ENCODE peak calls at places on chromosomes 2 and 18, in nine cellular contexts. Z is transverse colon; F is small intestine; H is CD4-positive, alpha-beta memory T cell; K is left ventricle myocardium inferior; J is stomach; P is CD4-positive, alpha-beta T cell; G is mammary epithelial cell; I is left lung. U is an unnamed sample.

GRCh38 chr18:55763805-55764204 is 175.8 kb upstream of the TCF4 start:
- DNase-seq in Z (no peak), F (no peak), H (no peak), K (no peak), J (no peak), P (no peak), G (no peak), I (no peak), U (no peak)

GRCh38 chr2:201414099-201415023 is 36.9 kb downstream of the TRAK2 start:
- DNase-seq in Z (no peak), F (no peak), H (peak; percentile 43), K (no peak), J (no peak), P (no peak), G (no peak), I (no peak), U (no peak)

GRCh38 chr2:11710210-11710609 is 36.2 kb upstream of the LPIN1 start:
- DNase-seq in Z (no peak), F (no peak), H (no peak), K (no peak), J (no peak), P (no peak), G (peak; percentile 80), I (no peak), U (no peak)

GRCh38 chr2:229921101-229921891 is 513 bp downstream of the TRIP12 start:
- DNase-seq in Z (peak; percentile 75), F (peak; percentile 74), H (peak; percentile 68), K (peak; percentile 70), J (peak; percentile 67), P (peak; percentile 67), G (peak; percentile 63), I (peak; percentile 87), U (peak; percentile 76)

GRCh38 chr2:112031473-112031872 is 23.6 kb upstream of the TMEM87B start:
- DNase-seq in Z (no peak), F (no peak), H (no peak), K (no peak), J (no peak), P (no peak), G (no peak), I (no peak), U (no peak)

GRCh38 chr2:98333922-98334321 is 12.3 kb upstream of the CNGA3 start:
- DNase-seq in Z (no peak), F (no peak), H (no peak), K (no peak), J (no peak), P (no peak), G (no peak), I (no peak), U (no peak)

GRCh38 chr18:66792466-66792865 is 188.6 kb upstream of the CDH19 start:
- DNase-seq in Z (no peak), F (no peak), H (no peak), K (no peak), J (no peak), P (no peak), G (peak; percentile 36), I (no peak), U (no peak)

GRCh38 chr18:46481847-46482245 is 175.2 kb downstream of the LOXHD1 start:
- DNase-seq in Z (no peak), F (no peak), H (no peak), K (no peak), J (no peak), P (no peak), G (peak; percentile 56), I (no peak), U (no peak)

GRCh38 chr18:7447629-7448028 is 119.5 kb upstream of the PTPRM start:
- DNase-seq in Z (no peak), F (no peak), H (no peak), K (no peak), J (no peak), P (no peak), G (peak; percentile 13), I (no peak), U (no peak)

GRCh38 chr2:72043985-72044384 is 103.7 kb downstream of the CYP26B1 start:
- DNase-seq in Z (no peak), F (no peak), H (no peak), K (no peak), J (no peak), P (no peak), G (no peak), I (no peak), U (no peak)

DNA sequence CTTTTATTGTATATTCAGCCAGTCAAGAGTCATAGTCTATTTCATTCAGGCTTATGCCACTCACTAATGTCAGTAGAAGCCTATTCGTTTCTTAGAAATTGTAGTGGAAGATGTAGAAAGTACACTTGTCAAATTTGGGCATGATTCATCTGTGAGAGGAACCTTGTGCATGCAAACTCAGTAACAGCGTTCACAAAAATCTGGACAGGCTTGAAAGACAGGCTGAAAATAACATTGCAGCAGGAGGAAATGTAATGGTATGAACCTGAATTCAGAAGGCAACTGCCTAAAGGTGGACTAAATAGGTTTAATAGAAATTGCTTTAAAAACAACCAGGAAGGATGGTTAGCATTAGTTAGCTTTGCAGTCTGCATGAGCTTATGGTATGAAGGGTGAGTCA is 213.4 kb downstream of the CMPK2 start:
- DNase-seq in Z (no peak), F (no peak), H (no peak), K (no peak), J (no peak), P (no peak), G (no peak), I (no peak), U (no peak)
- H3K27ac ChIP-seq in Z (no peak overlapping the region), F (no peak overlapping the region), H (no peak overlapping the region), K (no peak overlapping the region), J (no peak overlapping the region), P (no peak overlapping the region), G (no peak overlapping the region), I (no peak overlapping the region), U (no peak overlapping the region)

GRCh38 chr2:158718196-158718585 is 76.9 kb upstream of the DAPL1 start:
- DNase-seq in Z (no peak), F (no peak), H (no peak), K (no peak), J (no peak), P (no peak), G (no peak), I (no peak), U (no peak)

GRCh38 chr2:158717366-158718195 is 77.5 kb upstream of the DAPL1 start:
- DNase-seq in Z (no peak), F (no peak), H (no peak), K (no peak), J (no peak), P (no peak), G (no peak), I (no peak), U (no peak)

GRCh38 chr2:158715352-158715751 is 79.8 kb upstream of the DAPL1 start:
- DNase-seq in Z (no peak), F (peak; percentile 78), H (no peak), K (no peak), J (no peak), P (no peak), G (no peak), I (no peak), U (no peak)

GRCh38 chr2:158716091-158716815 is 78.9 kb upstream of the DAPL1 start:
- DNase-seq in Z (no peak), F (no peak), H (no peak), K (peak; percentile 56), J (no peak), P (no peak), G (no peak), I (no peak), U (no peak)

GRCh38 chr2:158716921-158717320 is 78.2 kb upstream of the DAPL1 start:
- DNase-seq in Z (no peak), F (no peak), H (no peak), K (no peak), J (no peak), P (no peak), G (no peak), I (no peak), U (no peak)
- H3K27ac ChIP-seq in Z (no peak overlapping the region), F (peak overlapping the region; percentile 43), H (no peak overlapping the region), K (peak overlapping the region; percentile 89), J (peak overlapping the region; percentile 51), P (no peak overlapping the region), G (no peak overlapping the region), I (peak overlapping the region; percentile 45), U (peak overlapping the region; percentile 69)

DNA sequence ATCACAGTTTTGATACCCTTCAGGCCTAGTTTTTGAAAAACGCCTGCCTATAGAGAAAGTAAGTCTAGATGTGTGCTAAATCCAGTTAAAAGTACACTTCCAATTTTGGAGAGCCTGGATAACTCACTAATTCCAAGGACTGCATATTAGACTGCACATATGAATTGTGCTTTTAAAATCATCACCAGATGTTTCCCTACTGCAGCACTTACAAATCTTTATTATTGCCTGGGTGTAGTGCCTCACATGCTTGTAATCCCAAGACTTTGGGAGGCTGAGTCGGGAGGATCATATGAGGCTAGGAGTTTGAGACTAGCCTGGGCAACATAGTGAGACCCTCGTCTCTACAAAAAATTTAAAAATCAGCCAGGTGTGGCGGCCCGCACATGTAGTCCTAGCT is 35.9 kb upstream of the HTR2B start:
- DNase-seq in Z (no peak), F (no peak), H (no peak), K (no peak), J (no peak), P (no peak), G (no peak), I (no peak), U (no peak)
- H3K27ac ChIP-seq in Z (peak overlapping the region; percentile 45), F (peak overlapping the region; percentile 80), H (no peak overlapping the region), K (no peak overlapping the region), J (peak overlapping the region; percentile 71), P (no peak overlapping the region), G (no peak overlapping the region), I (peak overlapping the region; percentile 55), U (no peak overlapping the region)

GRCh38 chr2:238861766-238862315 is 14.0 kb downstream of the TWIST2 start:
- DNase-seq in Z (no peak), F (no peak), H (no peak), K (no peak), J (no peak), P (no peak), G (no peak), I (no peak), U (no peak)

GRCh38 chr2:238863749-238864206 is 15.9 kb downstream of the TWIST2 start:
- DNase-seq in Z (no peak), F (no peak), H (no peak), K (no peak), J (no peak), P (no peak), G (no peak), I (no peak), U (no peak)

GRCh38 chr2:238862701-238863100 is 14.8 kb downstream of the TWIST2 start:
- DNase-seq in Z (no peak), F (no peak), H (no peak), K (no peak), J (no peak), P (no peak), G (no peak), I (no peak), U (no peak)

GRCh38 chr2:238864207-238865014 is 16.5 kb downstream of the TWIST2 start:
- DNase-seq in Z (peak; percentile 89), F (peak; percentile 94), H (no peak), K (peak; percentile 76), J (peak; percentile 92), P (no peak), G (peak; percentile 90), I (peak; percentile 87), U (peak; percentile 89)

DNA sequence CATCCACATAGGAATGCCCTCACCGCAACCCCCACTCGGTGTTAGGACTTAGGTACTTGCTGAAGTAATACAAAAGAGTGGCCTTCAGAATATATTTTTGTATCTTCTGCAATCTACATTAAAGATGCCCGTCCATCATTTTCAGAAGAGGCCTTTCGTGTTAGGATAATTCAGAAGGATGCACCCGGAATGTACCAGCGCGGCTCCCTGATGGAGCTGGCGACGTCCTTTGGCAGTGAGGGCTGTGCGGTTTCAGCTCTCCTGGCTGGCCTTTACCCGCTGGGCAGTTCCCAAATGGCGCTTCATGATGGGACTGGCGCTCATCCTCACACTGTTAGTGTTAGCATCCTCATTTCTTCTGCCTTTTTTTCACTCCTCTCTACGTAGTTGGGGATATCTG is 15.3 kb downstream of the TWIST2 start:
- DNase-seq in Z (no peak), F (no peak), H (no peak), K (no peak), J (no peak), P (no peak), G (no peak), I (no peak), U (no peak)
- H3K27ac ChIP-seq in Z (peak overlapping the region; percentile 85), F (no peak overlapping the region), H (no peak overlapping the region), K (peak overlapping the region; percentile 73), J (peak overlapping the region; percentile 84), P (no peak overlapping the region), G (no peak overlapping the region), I (no peak overlapping the region), U (no peak overlapping the region)

U was measured in psoas muscle.